ENCODE peak calls at places on chromosomes 4 and X, in nine cellular contexts. One of them, this sample, is unnamed.

GRCh38 chrX:132948648-132949260 is 9.7 kb downstream of the HS6ST2 start:
- DNase-seq in activated naive CD4-positive, alpha-beta T cell treated with anti-CD3 and anti-CD28 coated beads, Interleukin-2, amount 50 U/mL, for 16 hours: no peak
- DNase-seq in CD4-positive, alpha-beta memory T cell: no peak
- DNase-seq in kidney tubule cell: no peak
- DNase-seq in NCI-H2081: no peak
- DNase-seq in neuronal stem cell: no peak
- DNase-seq in activated CD4-positive, CD25-positive, alpha-beta regulatory T cell treated with anti-CD3 and anti-CD28 coated beads, Interleukin-2, amount 50 U/mL, for 72 hours: no peak
- DNase-seq in HS-5: no peak
- DNase-seq in left ventricle myocardium superior: no peak
- DNase-seq in this sample: peak; percentile 5

GRCh38 chr4:81651500-81651899 is 179.8 kb upstream of the RASGEF1B start:
- DNase-seq in activated naive CD4-positive, alpha-beta T cell treated with anti-CD3 and anti-CD28 coated beads, Interleukin-2, amount 50 U/mL, for 16 hours: no peak
- DNase-seq in CD4-positive, alpha-beta memory T cell: no peak
- DNase-seq in kidney tubule cell: peak; percentile 82
- DNase-seq in NCI-H2081: no peak
- DNase-seq in neuronal stem cell: no peak
- DNase-seq in activated CD4-positive, CD25-positive, alpha-beta regulatory T cell treated with anti-CD3 and anti-CD28 coated beads, Interleukin-2, amount 50 U/mL, for 72 hours: no peak
- DNase-seq in HS-5: no peak
- DNase-seq in left ventricle myocardium superior: no peak
- DNase-seq in this sample: no peak

GRCh38 chr4:154076921-154077320 is 288.0 kb upstream of the SFRP2 start:
- DNase-seq in activated naive CD4-positive, alpha-beta T cell treated with anti-CD3 and anti-CD28 coated beads, Interleukin-2, amount 50 U/mL, for 16 hours: no peak
- DNase-seq in CD4-positive, alpha-beta memory T cell: no peak
- DNase-seq in kidney tubule cell: peak; percentile 43
- DNase-seq in NCI-H2081: no peak
- DNase-seq in neuronal stem cell: no peak
- DNase-seq in activated CD4-positive, CD25-positive, alpha-beta regulatory T cell treated with anti-CD3 and anti-CD28 coated beads, Interleukin-2, amount 50 U/mL, for 72 hours: no peak
- DNase-seq in HS-5: no peak
- DNase-seq in left ventricle myocardium superior: no peak
- DNase-seq in this sample: no peak

GRCh38 chr4:2944091-2944482 is 19.1 kb downstream of the NOP14 start:
- DNase-seq in activated naive CD4-positive, alpha-beta T cell treated with anti-CD3 and anti-CD28 coated beads, Interleukin-2, amount 50 U/mL, for 16 hours: no peak
- DNase-seq in CD4-positive, alpha-beta memory T cell: no peak
- DNase-seq in kidney tubule cell: no peak
- DNase-seq in NCI-H2081: no peak
- DNase-seq in neuronal stem cell: no peak
- DNase-seq in activated CD4-positive, CD25-positive, alpha-beta regulatory T cell treated with anti-CD3 and anti-CD28 coated beads, Interleukin-2, amount 50 U/mL, for 72 hours: no peak
- DNase-seq in HS-5: no peak
- DNase-seq in left ventricle myocardium superior: no peak
- DNase-seq in this sample: no peak

GRCh38 chr4:146945556-146946374 is at the start of gene TTC29:
- DNase-seq in activated naive CD4-positive, alpha-beta T cell treated with anti-CD3 and anti-CD28 coated beads, Interleukin-2, amount 50 U/mL, for 16 hours: peak; percentile 87
- DNase-seq in CD4-positive, alpha-beta memory T cell: peak; percentile 81
- DNase-seq in kidney tubule cell: peak; percentile 86
- DNase-seq in NCI-H2081: peak; percentile 81
- DNase-seq in neuronal stem cell: peak; percentile 91
- DNase-seq in activated CD4-positive, CD25-positive, alpha-beta regulatory T cell treated with anti-CD3 and anti-CD28 coated beads, Interleukin-2, amount 50 U/mL, for 72 hours: peak; percentile 81
- DNase-seq in HS-5: peak; percentile 41
- DNase-seq in left ventricle myocardium superior: peak; percentile 93
- DNase-seq in this sample: peak; percentile 92

GRCh38 chr4:37999000-37999745 is 39.0 kb downstream of the PTTG2 start:
- DNase-seq in activated naive CD4-positive, alpha-beta T cell treated with anti-CD3 and anti-CD28 coated beads, Interleukin-2, amount 50 U/mL, for 16 hours: no peak
- DNase-seq in CD4-positive, alpha-beta memory T cell: no peak
- DNase-seq in kidney tubule cell: no peak
- DNase-seq in NCI-H2081: peak; percentile 74
- DNase-seq in neuronal stem cell: no peak
- DNase-seq in activated CD4-positive, CD25-positive, alpha-beta regulatory T cell treated with anti-CD3 and anti-CD28 coated beads, Interleukin-2, amount 50 U/mL, for 72 hours: no peak
- DNase-seq in HS-5: no peak
- DNase-seq in left ventricle myocardium superior: no peak
- DNase-seq in this sample: peak; percentile 23

GRCh38 chrX:153501530-153501929 is 6.8 kb downstream of the BGN start:
- DNase-seq in activated naive CD4-positive, alpha-beta T cell treated with anti-CD3 and anti-CD28 coated beads, Interleukin-2, amount 50 U/mL, for 16 hours: no peak
- DNase-seq in CD4-positive, alpha-beta memory T cell: no peak
- DNase-seq in kidney tubule cell: no peak
- DNase-seq in NCI-H2081: no peak
- DNase-seq in neuronal stem cell: no peak
- DNase-seq in activated CD4-positive, CD25-positive, alpha-beta regulatory T cell treated with anti-CD3 and anti-CD28 coated beads, Interleukin-2, amount 50 U/mL, for 72 hours: no peak
- DNase-seq in HS-5: no peak
- DNase-seq in left ventricle myocardium superior: no peak
- DNase-seq in this sample: no peak

GRCh38 chrX:11533211-11533651 is 132.5 kb downstream of the ARHGAP6 start:
- DNase-seq in activated naive CD4-positive, alpha-beta T cell treated with anti-CD3 and anti-CD28 coated beads, Interleukin-2, amount 50 U/mL, for 16 hours: no peak
- DNase-seq in CD4-positive, alpha-beta memory T cell: peak; percentile 75
- DNase-seq in kidney tubule cell: peak; percentile 88
- DNase-seq in NCI-H2081: peak; percentile 73
- DNase-seq in neuronal stem cell: peak; percentile 18
- DNase-seq in activated CD4-positive, CD25-positive, alpha-beta regulatory T cell treated with anti-CD3 and anti-CD28 coated beads, Interleukin-2, amount 50 U/mL, for 72 hours: no peak
- DNase-seq in HS-5: peak; percentile 40
- DNase-seq in left ventricle myocardium superior: no peak
- DNase-seq in this sample: peak; percentile 39

GRCh38 chr4:119728692-119729593 is 100.3 kb upstream of the PDE5A start:
- DNase-seq in activated naive CD4-positive, alpha-beta T cell treated with anti-CD3 and anti-CD28 coated beads, Interleukin-2, amount 50 U/mL, for 16 hours: no peak
- DNase-seq in CD4-positive, alpha-beta memory T cell: no peak
- DNase-seq in kidney tubule cell: peak; percentile 13
- DNase-seq in NCI-H2081: no peak
- DNase-seq in neuronal stem cell: no peak
- DNase-seq in activated CD4-positive, CD25-positive, alpha-beta regulatory T cell treated with anti-CD3 and anti-CD28 coated beads, Interleukin-2, amount 50 U/mL, for 72 hours: no peak
- DNase-seq in HS-5: no peak
- DNase-seq in left ventricle myocardium superior: no peak
- DNase-seq in this sample: no peak

GRCh38 chrX:117429511-117429910 is 687.1 kb downstream of the KLHL13 start:
- DNase-seq in activated naive CD4-positive, alpha-beta T cell treated with anti-CD3 and anti-CD28 coated beads, Interleukin-2, amount 50 U/mL, for 16 hours: no peak
- DNase-seq in CD4-positive, alpha-beta memory T cell: no peak
- DNase-seq in kidney tubule cell: no peak
- DNase-seq in NCI-H2081: no peak
- DNase-seq in neuronal stem cell: no peak
- DNase-seq in activated CD4-positive, CD25-positive, alpha-beta regulatory T cell treated with anti-CD3 and anti-CD28 coated beads, Interleukin-2, amount 50 U/mL, for 72 hours: no peak
- DNase-seq in HS-5: no peak
- DNase-seq in left ventricle myocardium superior: no peak
- DNase-seq in this sample: no peak

GRCh38 chr4:94407846-94408245 is 43.9 kb upstream of the PDLIM5 start:
- DNase-seq in activated naive CD4-positive, alpha-beta T cell treated with anti-CD3 and anti-CD28 coated beads, Interleukin-2, amount 50 U/mL, for 16 hours: no peak
- DNase-seq in CD4-positive, alpha-beta memory T cell: no peak
- DNase-seq in kidney tubule cell: no peak
- DNase-seq in NCI-H2081: no peak
- DNase-seq in neuronal stem cell: no peak
- DNase-seq in activated CD4-positive, CD25-positive, alpha-beta regulatory T cell treated with anti-CD3 and anti-CD28 coated beads, Interleukin-2, amount 50 U/mL, for 72 hours: no peak
- DNase-seq in HS-5: no peak
- DNase-seq in left ventricle myocardium superior: no peak
- DNase-seq in this sample: no peak

GRCh38 chrX:132058975-132059374 is 35.9 kb downstream of the STK26 start:
- DNase-seq in activated naive CD4-positive, alpha-beta T cell treated with anti-CD3 and anti-CD28 coated beads, Interleukin-2, amount 50 U/mL, for 16 hours: no peak
- DNase-seq in CD4-positive, alpha-beta memory T cell: no peak
- DNase-seq in kidney tubule cell: no peak
- DNase-seq in NCI-H2081: no peak
- DNase-seq in neuronal stem cell: no peak
- DNase-seq in activated CD4-positive, CD25-positive, alpha-beta regulatory T cell treated with anti-CD3 and anti-CD28 coated beads, Interleukin-2, amount 50 U/mL, for 72 hours: no peak
- DNase-seq in HS-5: no peak
- DNase-seq in left ventricle myocardium superior: no peak
- DNase-seq in this sample: no peak

GRCh38 chrX:106802063-106802387 is 448 bp upstream of the TBC1D8B start:
- DNase-seq in activated naive CD4-positive, alpha-beta T cell treated with anti-CD3 and anti-CD28 coated beads, Interleukin-2, amount 50 U/mL, for 16 hours: no peak
- DNase-seq in CD4-positive, alpha-beta memory T cell: no peak
- DNase-seq in kidney tubule cell: no peak
- DNase-seq in NCI-H2081: no peak
- DNase-seq in neuronal stem cell: peak; percentile 4
- DNase-seq in activated CD4-positive, CD25-positive, alpha-beta regulatory T cell treated with anti-CD3 and anti-CD28 coated beads, Interleukin-2, amount 50 U/mL, for 72 hours: no peak
- DNase-seq in HS-5: no peak
- DNase-seq in left ventricle myocardium superior: no peak
- DNase-seq in this sample: peak; percentile 15

GRCh38 chrX:41377624-41378023 is 43.7 kb downstream of the DDX3X start:
- DNase-seq in activated naive CD4-positive, alpha-beta T cell treated with anti-CD3 and anti-CD28 coated beads, Interleukin-2, amount 50 U/mL, for 16 hours: peak; percentile 43
- DNase-seq in CD4-positive, alpha-beta memory T cell: no peak
- DNase-seq in kidney tubule cell: no peak
- DNase-seq in NCI-H2081: no peak
- DNase-seq in neuronal stem cell: no peak
- DNase-seq in activated CD4-positive, CD25-positive, alpha-beta regulatory T cell treated with anti-CD3 and anti-CD28 coated beads, Interleukin-2, amount 50 U/mL, for 72 hours: no peak
- DNase-seq in HS-5: no peak
- DNase-seq in left ventricle myocardium superior: no peak
- DNase-seq in this sample: no peak

GRCh38 chrX:125203737-125204578 is 115.7 kb upstream of the TEX13C start:
- DNase-seq in activated naive CD4-positive, alpha-beta T cell treated with anti-CD3 and anti-CD28 coated beads, Interleukin-2, amount 50 U/mL, for 16 hours: no peak
- DNase-seq in CD4-positive, alpha-beta memory T cell: no peak
- DNase-seq in kidney tubule cell: peak; percentile 76
- DNase-seq in NCI-H2081: peak; percentile 74
- DNase-seq in neuronal stem cell: no peak
- DNase-seq in activated CD4-positive, CD25-positive, alpha-beta regulatory T cell treated with anti-CD3 and anti-CD28 coated beads, Interleukin-2, amount 50 U/mL, for 72 hours: no peak
- DNase-seq in HS-5: no peak
- DNase-seq in left ventricle myocardium superior: peak; percentile 38
- DNase-seq in this sample: no peak

GRCh38 chrX:38805294-38806053 is 4.2 kb downstream of the MID1IP1 start:
- DNase-seq in activated naive CD4-positive, alpha-beta T cell treated with anti-CD3 and anti-CD28 coated beads, Interleukin-2, amount 50 U/mL, for 16 hours: peak; percentile 69
- DNase-seq in CD4-positive, alpha-beta memory T cell: peak; percentile 76
- DNase-seq in kidney tubule cell: peak; percentile 71
- DNase-seq in NCI-H2081: peak; percentile 53
- DNase-seq in neuronal stem cell: no peak
- DNase-seq in activated CD4-positive, CD25-positive, alpha-beta regulatory T cell treated with anti-CD3 and anti-CD28 coated beads, Interleukin-2, amount 50 U/mL, for 72 hours: peak; percentile 53
- DNase-seq in HS-5: no peak
- DNase-seq in left ventricle myocardium superior: peak; percentile 81
- DNase-seq in this sample: peak; percentile 32

GRCh38 chr4:3176625-3177229 is 72.2 kb upstream of the MSANTD1 start:
- DNase-seq in activated naive CD4-positive, alpha-beta T cell treated with anti-CD3 and anti-CD28 coated beads, Interleukin-2, amount 50 U/mL, for 16 hours: no peak
- DNase-seq in CD4-positive, alpha-beta memory T cell: no peak
- DNase-seq in kidney tubule cell: no peak
- DNase-seq in NCI-H2081: no peak
- DNase-seq in neuronal stem cell: no peak
- DNase-seq in activated CD4-positive, CD25-positive, alpha-beta regulatory T cell treated with anti-CD3 and anti-CD28 coated beads, Interleukin-2, amount 50 U/mL, for 72 hours: no peak
- DNase-seq in HS-5: no peak
- DNase-seq in left ventricle myocardium superior: no peak
- DNase-seq in this sample: no peak

GRCh38 chr4:121408-122084 is 2.8 kb upstream of the ZNF718 start:
- DNase-seq in activated naive CD4-positive, alpha-beta T cell treated with anti-CD3 and anti-CD28 coated beads, Interleukin-2, amount 50 U/mL, for 16 hours: no peak
- DNase-seq in CD4-positive, alpha-beta memory T cell: peak; percentile 55
- DNase-seq in kidney tubule cell: no peak
- DNase-seq in NCI-H2081: no peak
- DNase-seq in neuronal stem cell: no peak
- DNase-seq in activated CD4-positive, CD25-positive, alpha-beta regulatory T cell treated with anti-CD3 and anti-CD28 coated beads, Interleukin-2, amount 50 U/mL, for 72 hours: no peak
- DNase-seq in HS-5: no peak
- DNase-seq in left ventricle myocardium superior: no peak
- DNase-seq in this sample: no peak

GRCh38 chrX:50691820-50692219 is 122.2 kb downstream of the SHROOM4 start:
- DNase-seq in activated naive CD4-positive, alpha-beta T cell treated with anti-CD3 and anti-CD28 coated beads, Interleukin-2, amount 50 U/mL, for 16 hours: no peak
- DNase-seq in CD4-positive, alpha-beta memory T cell: peak; percentile 32
- DNase-seq in kidney tubule cell: peak; percentile 61
- DNase-seq in NCI-H2081: peak; percentile 53
- DNase-seq in neuronal stem cell: no peak
- DNase-seq in activated CD4-positive, CD25-positive, alpha-beta regulatory T cell treated with anti-CD3 and anti-CD28 coated beads, Interleukin-2, amount 50 U/mL, for 72 hours: no peak
- DNase-seq in HS-5: no peak
- DNase-seq in left ventricle myocardium superior: no peak
- DNase-seq in this sample: peak; percentile 21

GRCh38 chrX:46376246-46376885 is 168.9 kb downstream of the ZNF674 start:
- DNase-seq in activated naive CD4-positive, alpha-beta T cell treated with anti-CD3 and anti-CD28 coated beads, Interleukin-2, amount 50 U/mL, for 16 hours: peak; percentile 22
- DNase-seq in CD4-positive, alpha-beta memory T cell: peak; percentile 34
- DNase-seq in kidney tubule cell: peak; percentile 70
- DNase-seq in NCI-H2081: peak; percentile 57
- DNase-seq in neuronal stem cell: peak; percentile 27
- DNase-seq in activated CD4-positive, CD25-positive, alpha-beta regulatory T cell treated with anti-CD3 and anti-CD28 coated beads, Interleukin-2, amount 50 U/mL, for 72 hours: no peak
- DNase-seq in HS-5: peak; percentile 19
- DNase-seq in left ventricle myocardium superior: no peak
- DNase-seq in this sample: peak; percentile 0

GRCh38 chr4:12411072-12411471 is 982.4 kb upstream of the HS3ST1 start:
- DNase-seq in activated naive CD4-positive, alpha-beta T cell treated with anti-CD3 and anti-CD28 coated beads, Interleukin-2, amount 50 U/mL, for 16 hours: no peak
- DNase-seq in CD4-positive, alpha-beta memory T cell: no peak
- DNase-seq in kidney tubule cell: peak; percentile 18
- DNase-seq in NCI-H2081: no peak
- DNase-seq in neuronal stem cell: no peak
- DNase-seq in activated CD4-positive, CD25-positive, alpha-beta regulatory T cell treated with anti-CD3 and anti-CD28 coated beads, Interleukin-2, amount 50 U/mL, for 72 hours: no peak
- DNase-seq in HS-5: no peak
- DNase-seq in left ventricle myocardium superior: no peak
- DNase-seq in this sample: no peak

GRCh38 chrX:39600222-39600621 is 497.5 kb downstream of the BCOR start:
- DNase-seq in activated naive CD4-positive, alpha-beta T cell treated with anti-CD3 and anti-CD28 coated beads, Interleukin-2, amount 50 U/mL, for 16 hours: no peak
- DNase-seq in CD4-positive, alpha-beta memory T cell: no peak
- DNase-seq in kidney tubule cell: no peak
- DNase-seq in NCI-H2081: no peak
- DNase-seq in neuronal stem cell: no peak
- DNase-seq in activated CD4-positive, CD25-positive, alpha-beta regulatory T cell treated with anti-CD3 and anti-CD28 coated beads, Interleukin-2, amount 50 U/mL, for 72 hours: no peak
- DNase-seq in HS-5: no peak
- DNase-seq in left ventricle myocardium superior: no peak
- DNase-seq in this sample: no peak

GRCh38 chr4:186095406-186095805 is 9.1 kb upstream of the FAM149A start:
- DNase-seq in activated naive CD4-positive, alpha-beta T cell treated with anti-CD3 and anti-CD28 coated beads, Interleukin-2, amount 50 U/mL, for 16 hours: no peak
- DNase-seq in CD4-positive, alpha-beta memory T cell: no peak
- DNase-seq in kidney tubule cell: no peak
- DNase-seq in NCI-H2081: no peak
- DNase-seq in neuronal stem cell: no peak
- DNase-seq in activated CD4-positive, CD25-positive, alpha-beta regulatory T cell treated with anti-CD3 and anti-CD28 coated beads, Interleukin-2, amount 50 U/mL, for 72 hours: no peak
- DNase-seq in HS-5: no peak
- DNase-seq in left ventricle myocardium superior: no peak
- DNase-seq in this sample: no peak

GRCh38 chrX:153635788-153636668 is 11.0 kb upstream of the DUSP9 start:
- DNase-seq in activated naive CD4-positive, alpha-beta T cell treated with anti-CD3 and anti-CD28 coated beads, Interleukin-2, amount 50 U/mL, for 16 hours: no peak
- DNase-seq in CD4-positive, alpha-beta memory T cell: no peak
- DNase-seq in kidney tubule cell: peak; percentile 69
- DNase-seq in NCI-H2081: no peak
- DNase-seq in neuronal stem cell: no peak
- DNase-seq in activated CD4-positive, CD25-positive, alpha-beta regulatory T cell treated with anti-CD3 and anti-CD28 coated beads, Interleukin-2, amount 50 U/mL, for 72 hours: no peak
- DNase-seq in HS-5: no peak
- DNase-seq in left ventricle myocardium superior: no peak
- DNase-seq in this sample: peak; percentile 19

GRCh38 chr4:8495803-8496202 is 55.2 kb downstream of the TRMT44 start:
- DNase-seq in activated naive CD4-positive, alpha-beta T cell treated with anti-CD3 and anti-CD28 coated beads, Interleukin-2, amount 50 U/mL, for 16 hours: no peak
- DNase-seq in CD4-positive, alpha-beta memory T cell: no peak
- DNase-seq in kidney tubule cell: no peak
- DNase-seq in NCI-H2081: no peak
- DNase-seq in neuronal stem cell: no peak
- DNase-seq in activated CD4-positive, CD25-positive, alpha-beta regulatory T cell treated with anti-CD3 and anti-CD28 coated beads, Interleukin-2, amount 50 U/mL, for 72 hours: no peak
- DNase-seq in HS-5: no peak
- DNase-seq in left ventricle myocardium superior: no peak
- DNase-seq in this sample: no peak

GRCh38 chr4:1214101-1215095 is 34.5 kb downstream of the CTBP1 start:
- DNase-seq in activated naive CD4-positive, alpha-beta T cell treated with anti-CD3 and anti-CD28 coated beads, Interleukin-2, amount 50 U/mL, for 16 hours: no peak
- DNase-seq in CD4-positive, alpha-beta memory T cell: no peak
- DNase-seq in kidney tubule cell: no peak
- DNase-seq in NCI-H2081: no peak
- DNase-seq in neuronal stem cell: no peak
- DNase-seq in activated CD4-positive, CD25-positive, alpha-beta regulatory T cell treated with anti-CD3 and anti-CD28 coated beads, Interleukin-2, amount 50 U/mL, for 72 hours: no peak
- DNase-seq in HS-5: no peak
- DNase-seq in left ventricle myocardium superior: no peak
- DNase-seq in this sample: no peak

GRCh38 chr4:3337811-3338210 is 45.0 kb downstream of the RGS12 start:
- DNase-seq in activated naive CD4-positive, alpha-beta T cell treated with anti-CD3 and anti-CD28 coated beads, Interleukin-2, amount 50 U/mL, for 16 hours: no peak
- DNase-seq in CD4-positive, alpha-beta memory T cell: no peak
- DNase-seq in kidney tubule cell: no peak
- DNase-seq in NCI-H2081: no peak
- DNase-seq in neuronal stem cell: no peak
- DNase-seq in activated CD4-positive, CD25-positive, alpha-beta regulatory T cell treated with anti-CD3 and anti-CD28 coated beads, Interleukin-2, amount 50 U/mL, for 72 hours: no peak
- DNase-seq in HS-5: no peak
- DNase-seq in left ventricle myocardium superior: no peak
- DNase-seq in this sample: no peak

GRCh38 chrX:1507511-1508463 is 29.2 kb downstream of the P2RY8 start:
- DNase-seq in activated naive CD4-positive, alpha-beta T cell treated with anti-CD3 and anti-CD28 coated beads, Interleukin-2, amount 50 U/mL, for 16 hours: no peak
- DNase-seq in CD4-positive, alpha-beta memory T cell: peak; percentile 32
- DNase-seq in kidney tubule cell: no peak
- DNase-seq in NCI-H2081: no peak
- DNase-seq in neuronal stem cell: no peak
- DNase-seq in activated CD4-positive, CD25-positive, alpha-beta regulatory T cell treated with anti-CD3 and anti-CD28 coated beads, Interleukin-2, amount 50 U/mL, for 72 hours: peak; percentile 39
- DNase-seq in HS-5: no peak
- DNase-seq in left ventricle myocardium superior: no peak
- DNase-seq in this sample: no peak

GRCh38 chr4:40040908-40041307 is 15.7 kb upstream of the N4BP2 start:
- DNase-seq in activated naive CD4-positive, alpha-beta T cell treated with anti-CD3 and anti-CD28 coated beads, Interleukin-2, amount 50 U/mL, for 16 hours: no peak
- DNase-seq in CD4-positive, alpha-beta memory T cell: no peak
- DNase-seq in kidney tubule cell: no peak
- DNase-seq in NCI-H2081: no peak
- DNase-seq in neuronal stem cell: no peak
- DNase-seq in activated CD4-positive, CD25-positive, alpha-beta regulatory T cell treated with anti-CD3 and anti-CD28 coated beads, Interleukin-2, amount 50 U/mL, for 72 hours: no peak
- DNase-seq in HS-5: no peak
- DNase-seq in left ventricle myocardium superior: no peak
- DNase-seq in this sample: no peak

GRCh38 chr4:39062499-39062898 is 467 bp downstream of the KLHL5 start:
- DNase-seq in activated naive CD4-positive, alpha-beta T cell treated with anti-CD3 and anti-CD28 coated beads, Interleukin-2, amount 50 U/mL, for 16 hours: no peak
- DNase-seq in CD4-positive, alpha-beta memory T cell: no peak
- DNase-seq in kidney tubule cell: no peak
- DNase-seq in NCI-H2081: no peak
- DNase-seq in neuronal stem cell: no peak
- DNase-seq in activated CD4-positive, CD25-positive, alpha-beta regulatory T cell treated with anti-CD3 and anti-CD28 coated beads, Interleukin-2, amount 50 U/mL, for 72 hours: no peak
- DNase-seq in HS-5: no peak
- DNase-seq in left ventricle myocardium superior: no peak
- DNase-seq in this sample: no peak

GRCh38 chr4:39932776-39933402 is 44.8 kb downstream of the PDS5A start:
- DNase-seq in activated naive CD4-positive, alpha-beta T cell treated with anti-CD3 and anti-CD28 coated beads, Interleukin-2, amount 50 U/mL, for 16 hours: no peak
- DNase-seq in CD4-positive, alpha-beta memory T cell: peak; percentile 41
- DNase-seq in kidney tubule cell: no peak
- DNase-seq in NCI-H2081: no peak
- DNase-seq in neuronal stem cell: no peak
- DNase-seq in activated CD4-positive, CD25-positive, alpha-beta regulatory T cell treated with anti-CD3 and anti-CD28 coated beads, Interleukin-2, amount 50 U/mL, for 72 hours: no peak
- DNase-seq in HS-5: no peak
- DNase-seq in left ventricle myocardium superior: no peak
- DNase-seq in this sample: no peak